ENCODE peak calls at places on chromosomes 1 and 21, in seven cellular contexts. Y, A, J, K, V, E and F are unnamed samples.

GRCh38 chr1:233671286-233671685 is 57.4 kb downstream of the KCNK1 start:
- DNase-seq in Y (no peak), A (no peak), J (no peak), K (no peak), V (no peak), E (no peak), F (no peak)

GRCh38 chr1:154220970-154221814 is 437 bp downstream of the UBAP2L start:
- DNase-seq in Y (peak; percentile 44), A (peak; percentile 40), J (no peak), K (peak; percentile 63), V (peak; percentile 27), E (peak; percentile 50), F (no peak)

GRCh38 chr21:38965241-38965640 is 159.5 kb downstream of the ETS2 start:
- DNase-seq in Y (no peak), A (peak; percentile 25), J (no peak), K (no peak), V (no peak), E (no peak), F (peak; percentile 79)

GRCh38 chr1:247110627-247111258 is 6.6 kb upstream of the ZNF669 start:
- DNase-seq in Y (peak; percentile 14), A (peak; percentile 43), J (no peak), K (no peak), V (no peak), E (peak; percentile 7), F (no peak)

GRCh38 chr1:26889580-26890466 is at the start of gene GPN2:
- DNase-seq in Y (peak; percentile 68), A (peak; percentile 75), J (peak; percentile 68), K (peak; percentile 69), V (peak; percentile 40), E (peak; percentile 85), F (peak; percentile 73)

GRCh38 chr1:42163114-42163513 is 1.4 kb downstream of the GUCA2A start:
- DNase-seq in Y (no peak), A (no peak), J (no peak), K (no peak), V (no peak), E (peak; percentile 18), F (peak; percentile 27)

GRCh38 chr1:169733924-169734323 is at the start of gene SELE:
- DNase-seq in Y (no peak), A (no peak), J (no peak), K (no peak), V (no peak), E (peak; percentile 74), F (no peak)

GRCh38 chr21:35664683-35665082 is 395.6 kb downstream of the SETD4 start:
- DNase-seq in Y (peak; percentile 97), A (peak; percentile 61), J (no peak), K (no peak), V (no peak), E (no peak), F (peak; percentile 3)

GRCh38 chr21:38472709-38473108 is 25.6 kb downstream of the ERG start:
- DNase-seq in Y (no peak), A (no peak), J (no peak), K (no peak), V (no peak), E (no peak), F (no peak)

GRCh38 chr1:39692152-39693064 is 1.2 kb upstream of the HPCAL4 start:
- DNase-seq in Y (no peak), A (no peak), J (no peak), K (no peak), V (no peak), E (no peak), F (no peak)

GRCh38 chr21:41932191-41932575 is 21.6 kb downstream of the C2CD2 start:
- DNase-seq in Y (peak; percentile 98), A (peak; percentile 99), J (no peak), K (no peak), V (peak; percentile 75), E (peak; percentile 89), F (no peak)

GRCh38 chr1:226738421-226738994 is 574 bp downstream of the ITPKB start:
- DNase-seq in Y (peak; percentile 42), A (peak; percentile 46), J (peak; percentile 65), K (peak; percentile 75), V (no peak), E (peak; percentile 59), F (no peak)

GRCh38 chr1:67700692-67701410 is 15.8 kb downstream of the GADD45A start:
- DNase-seq in Y (no peak), A (peak; percentile 70), J (no peak), K (no peak), V (peak; percentile 61), E (peak; percentile 96), F (peak; percentile 98)